ENCODE peak calls at places on chromosome 15, in ten cellular contexts. B is NCI-H1417; I is substantia nigra; R is OCI-M1; A is HT1080; S is central memory CD4-positive, alpha-beta T cell; V is activated T-cell treated with anti-CD3 and anti-CD28 coated beads for 48 hours; K is activated T-helper 1 cell treated with anti-CD3 and anti-CD28 coated beads, Interleukin-2, amount 50 U/mL, for 16 hours; L is colonic mucosa; G is GM13977. U is an unnamed sample.

GRCh38 chr15:93072440-93073394 is 16.3 kb downstream of the RGMA start:
- DNase-seq in R (no peak), S (no peak), L (peak; percentile 65), K (no peak), A (no peak), I (no peak), V (no peak), G (no peak), B (peak; percentile 86), U (peak; percentile 69)

GRCh38 chr15:51782357-51782896 is 31.0 kb downstream of the TMOD2 start:
- DNase-seq in I (no peak), L (no peak), R (peak; percentile 76), V (no peak), G (no peak), A (peak; percentile 30), S (no peak), B (no peak), K (no peak), U (no peak)

GRCh38 chr15:78761891-78762385 is 49.3 kb downstream of the ADAMTS7 start:
- DNase-seq in K (no peak), S (no peak), L (no peak), A (no peak), V (no peak), R (no peak), B (no peak), G (no peak), I (no peak), U (no peak)

GRCh38 chr15:27993996-27994775 is 104.9 kb downstream of the OCA2 start:
- DNase-seq in K (no peak), R (no peak), I (no peak), V (no peak), A (no peak), L (peak; percentile 5), S (no peak), B (peak; percentile 69), G (no peak), U (no peak)

GRCh38 chr15:84749111-84749991 is 959 bp downstream of the ZNF592 start:
- DNase-seq in V (peak; percentile 33), S (peak; percentile 46), L (peak; percentile 47), B (no peak), R (peak; percentile 61), G (no peak), K (no peak), A (peak; percentile 45), I (no peak), U (peak; percentile 28)

GRCh38 chr15:37041836-37042235 is 58.5 kb downstream of the MEIS2 start:
- DNase-seq in K (no peak), G (no peak), B (no peak), I (no peak), V (no peak), R (no peak), L (no peak), A (no peak), S (no peak), U (no peak)

GRCh38 chr15:69725957-69726356 is 273.3 kb downstream of the RPLP1 start:
- DNase-seq in R (peak; percentile 54), A (no peak), S (no peak), L (no peak), B (no peak), I (no peak), K (no peak), V (no peak), G (no peak), U (no peak)

GRCh38 chr15:80856809-80857377 is 77.7 kb downstream of the CEMIP start:
- DNase-seq in S (no peak), V (no peak), I (no peak), R (no peak), B (peak; percentile 8), G (no peak), A (peak; percentile 45), L (peak; percentile 85), K (no peak), U (peak; percentile 70)

GRCh38 chr15:33587773-33588172 is 277.0 kb downstream of the RYR3 start:
- DNase-seq in K (no peak), V (no peak), G (no peak), S (no peak), B (no peak), R (no peak), A (peak; percentile 89), I (no peak), L (no peak), U (no peak)

GRCh38 chr15:90340345-90340744 is 11.7 kb upstream of the ZNF774 start:
- DNase-seq in K (no peak), S (no peak), G (no peak), A (no peak), B (peak; percentile 18), R (no peak), V (no peak), I (no peak), L (peak; percentile 76), U (no peak)

GRCh38 chr15:77075528-77075927 is 4.6 kb upstream of the TSPAN3 start:
- DNase-seq in S (no peak), A (peak; percentile 82), B (no peak), I (peak; percentile 41), G (no peak), V (no peak), R (no peak), K (no peak), L (no peak), U (peak; percentile 50)

GRCh38 chr15:59632714-59633113 is 21.1 kb downstream of the GCNT3 start:
- DNase-seq in A (peak; percentile 21), B (no peak), R (peak; percentile 9), G (no peak), I (no peak), L (no peak), V (no peak), S (no peak), K (no peak), U (no peak)

GRCh38 chr15:78979456-78980320 is 34.8 kb upstream of the CTSH start:
- DNase-seq in I (peak; percentile 47), R (peak; percentile 65), L (peak; percentile 71), G (peak; percentile 65), V (no peak), A (peak; percentile 63), K (no peak), S (peak; percentile 24), B (peak; percentile 36), U (peak; percentile 81)

GRCh38 chr15:78055923-78056713 is 21.4 kb downstream of the TBC1D2B start:
- DNase-seq in G (no peak), I (no peak), A (peak; percentile 55), V (no peak), L (peak; percentile 76), B (no peak), R (no peak), S (no peak), K (no peak), U (no peak)

GRCh38 chr15:23857028-23857641 is 170.0 kb upstream of the NDN start:
- DNase-seq in K (no peak), V (no peak), S (no peak), A (peak; percentile 39), I (no peak), G (no peak), B (peak; percentile 0), R (peak; percentile 67), L (peak; percentile 51), U (peak; percentile 56)

GRCh38 chr15:94478763-94479162 is 247.4 kb downstream of the MCTP2 start:
- DNase-seq in K (no peak), I (no peak), V (no peak), L (no peak), G (no peak), A (no peak), B (peak; percentile 85), S (no peak), R (no peak), U (no peak)

GRCh38 chr15:39118510-39118909 is 462.4 kb upstream of the THBS1 start:
- DNase-seq in V (no peak), S (no peak), I (no peak), B (no peak), A (peak; percentile 90), G (no peak), K (no peak), L (no peak), R (no peak), U (no peak)

GRCh38 chr15:42602501-42602900 is 27.1 kb downstream of the STARD9 start:
- DNase-seq in K (no peak), S (no peak), B (no peak), L (no peak), G (no peak), R (peak; percentile 53), I (no peak), V (no peak), A (no peak), U (no peak)

GRCh38 chr15:66751579-66751978 is 49.5 kb downstream of the SMAD6 start:
- DNase-seq in S (no peak), B (no peak), K (no peak), V (no peak), I (no peak), A (peak; percentile 63), G (no peak), R (no peak), L (no peak), U (peak; percentile 55)

GRCh38 chr15:36053746-36054145 is 507.8 kb upstream of the DPH6 start:
- DNase-seq in V (no peak), A (no peak), G (no peak), L (no peak), B (no peak), K (no peak), I (no peak), S (no peak), R (no peak), U (no peak)

GRCh38 chr15:48177875-48178611 is at the start of gene MYEF2:
- DNase-seq in G (peak; percentile 83), K (peak; percentile 17), I (peak; percentile 13), A (peak; percentile 56), B (peak; percentile 75), S (peak; percentile 56), V (peak; percentile 62), R (no peak), L (peak; percentile 65), U (peak; percentile 71)

GRCh38 chr15:90729266-90729665 is 12.1 kb downstream of the BLM start:
- DNase-seq in B (no peak), I (no peak), A (no peak), V (no peak), K (no peak), R (no peak), S (no peak), G (no peak), L (no peak), U (no peak)

GRCh38 chr15:81313686-81314085 is 10.3 kb downstream of the STARD5 start:
- DNase-seq in S (no peak), L (no peak), V (no peak), G (no peak), B (no peak), A (no peak), K (no peak), I (no peak), R (no peak), U (no peak)

GRCh38 chr15:95567686-95568085 is 762.8 kb upstream of the NR2F2 start:
- DNase-seq in S (no peak), L (no peak), B (no peak), G (no peak), R (no peak), I (no peak), A (no peak), V (no peak), K (no peak), U (no peak)

GRCh38 chr15:23645379-23646164 is 2.1 kb downstream of the MAGEL2 start:
- DNase-seq in A (no peak), L (peak; percentile 35), K (no peak), G (no peak), R (no peak), V (no peak), B (no peak), S (no peak), I (no peak), U (no peak)

GRCh38 chr15:74179101-74179841 is 5.8 kb downstream of the ISLR start:
- DNase-seq in G (no peak), L (no peak), A (peak; percentile 91), S (no peak), I (no peak), B (no peak), V (no peak), R (no peak), K (no peak), U (no peak)

GRCh38 chr15:58474741-58475323 is 43.0 kb downstream of the LIPC start:
- DNase-seq in G (no peak), A (no peak), I (no peak), K (no peak), B (no peak), V (no peak), R (no peak), L (no peak), S (no peak), U (no peak)

GRCh38 chr15:35088329-35088728 is 3.2 kb upstream of the NANOGP8 start:
- DNase-seq in G (no peak), V (no peak), B (no peak), I (no peak), R (no peak), L (no peak), K (no peak), S (no peak), A (no peak), U (no peak)